ENCODE peak calls at places on chromosomes 12 and 14, in nine cellular contexts. Z is hepatic stellate cell; J is posterior cingulate gyrus; Y is effector memory CD8-positive, alpha-beta T cell; A is AG20443; G is fibroblast of lung; W is HepG2; K is stimulated activated naive CD8-positive, alpha-beta T cell treated with anti-CD3 and anti-CD28 coated beads, Interleukin-15, Interleukin-2, amounts not matched to agents 100 U/mL and 50 U/mL, for 24 hours; V is NCI-H1092. O is an unnamed sample.

GRCh38 chr14:61929651-61930050 is 167.4 kb downstream of the SNAPC1 start:
- DNase-seq in A (no peak), J (no peak), K (no peak), Z (no peak), Y (no peak), W (no peak), V (no peak), G (no peak), O (no peak)

GRCh38 chr12:104668274-104668718 is 211.5 kb downstream of the CHST11 start:
- DNase-seq in A (no peak), Y (no peak), V (peak; percentile 24), Z (no peak), G (peak; percentile 58), W (no peak), K (no peak), J (no peak), O (no peak)

GRCh38 chr14:92734618-92735017 is 13.8 kb downstream of the LGMN start:
- DNase-seq in J (no peak), K (no peak), Z (no peak), A (no peak), G (no peak), W (no peak), Y (no peak), V (no peak), O (no peak)

GRCh38 chr12:58920102-58920955 is at the start of gene LRIG3:
- DNase-seq in G (peak; percentile 93), Z (peak; percentile 87), Y (no peak), J (peak; percentile 95), V (peak; percentile 20), K (peak; percentile 26), W (peak; percentile 76), A (peak; percentile 96), O (no peak)

GRCh38 chr12:59118356-59118755 is 198.1 kb upstream of the LRIG3 start:
- DNase-seq in G (no peak), J (no peak), Y (no peak), W (no peak), Z (no peak), K (no peak), A (no peak), V (no peak), O (no peak)

GRCh38 chr12:3632256-3633240 is 120.4 kb downstream of the CRACR2A start:
- DNase-seq in A (no peak), G (peak; percentile 23), J (no peak), Y (no peak), K (no peak), W (no peak), Z (peak; percentile 82), V (no peak), O (no peak)

GRCh38 chr14:101556131-101556530 is 5.2 kb upstream of the DIO3 start:
- DNase-seq in Z (no peak), G (no peak), K (no peak), Y (no peak), V (no peak), J (peak; percentile 50), W (no peak), A (no peak), O (no peak)

GRCh38 chr12:121812320-121812871 is 8.6 kb downstream of the SETD1B start:
- DNase-seq in A (peak; percentile 93), K (peak; percentile 61), V (no peak), Y (no peak), J (peak; percentile 95), G (peak; percentile 68), Z (peak; percentile 98), W (no peak), O (no peak)

GRCh38 chr14:105477659-105478623 is 3.3 kb downstream of the CRIP2 start:
- DNase-seq in J (no peak), W (no peak), Z (peak; percentile 48), K (peak; percentile 24), V (no peak), Y (peak; percentile 73), G (no peak), A (no peak), O (peak; percentile 85)

GRCh38 chr12:119151445-119151844 is 27.3 kb upstream of the HSPB8 start:
- DNase-seq in K (no peak), G (no peak), A (no peak), V (no peak), W (no peak), Y (no peak), Z (no peak), J (no peak), O (no peak)

GRCh38 chr12:56836317-56836716 is 73.2 kb downstream of the HSD17B6 start:
- DNase-seq in K (no peak), J (no peak), Z (no peak), Y (no peak), A (peak; percentile 37), V (no peak), W (no peak), G (peak; percentile 29), O (no peak)

GRCh38 chr14:57293851-57294837 is 25.4 kb downstream of the AP5M1 start:
- DNase-seq in G (peak; percentile 20), J (no peak), Z (no peak), W (no peak), K (no peak), A (peak; percentile 12), Y (no peak), V (no peak), O (no peak)

GRCh38 chr12:124184456-124184855 is 110.4 kb upstream of the RFLNA start:
- DNase-seq in K (no peak), W (peak; percentile 6), V (no peak), G (no peak), A (no peak), J (no peak), Z (no peak), Y (no peak), O (no peak)

GRCh38 chr12:55697686-55698085 is 10.0 kb downstream of the ITGA7 start:
- DNase-seq in G (no peak), K (no peak), J (peak; percentile 35), A (no peak), W (no peak), V (no peak), Y (no peak), Z (no peak), O (no peak)

GRCh38 chr12:47124451-47124850 is 44.7 kb upstream of the AMIGO2 start:
- DNase-seq in A (no peak), V (no peak), J (no peak), G (peak; percentile 51), W (no peak), Y (no peak), Z (no peak), K (no peak), O (no peak)

GRCh38 chr12:31368666-31369361 is 42.9 kb upstream of the SINHCAF start:
- DNase-seq in J (no peak), W (no peak), Z (no peak), Y (no peak), K (no peak), G (no peak), V (no peak), A (no peak), O (no peak)

GRCh38 chr12:30928356-30929264 is 2.1 kb downstream of the TSPAN11 start:
- DNase-seq in J (no peak), A (no peak), W (no peak), G (no peak), Z (no peak), Y (no peak), K (no peak), V (no peak), O (no peak)

GRCh38 chr12:31306871-31307270 is 19.1 kb downstream of the SINHCAF start:
- DNase-seq in V (no peak), A (no peak), G (no peak), K (no peak), W (no peak), J (no peak), Z (no peak), Y (no peak), O (no peak)

GRCh38 chr12:6322969-6323339 is 12.5 kb downstream of the PLEKHG6 start:
- DNase-seq in Y (no peak), K (no peak), W (no peak), J (no peak), A (no peak), G (no peak), V (no peak), Z (no peak), O (no peak)